ENCODE peak calls at places on chromosome 6, in four cellular contexts. V is lower leg skin; O is fibroblast of the aortic adventitia; M is stimulated activated CD4-positive, alpha-beta T cell treated with anti-CD3 and anti-CD28 coated beads, Interleukin-4, amount 100 ng/mL, for 48 hours. B is an unnamed sample.

GRCh38 chr6:105767541-105767940 is 318.6 kb upstream of the PRDM1 start:
- DNase-seq in V (no peak), O (no peak), M (no peak), B (no peak)

GRCh38 chr6:34791842-34792604 is at the start of gene BLTP3A:
- DNase-seq in V (peak), O (peak), M (peak), B (peak)

GRCh38 chr6:139587469-139587868 is 213.0 kb upstream of the CITED2 start:
- DNase-seq in V (no peak), O (peak), M (no peak), B (no peak)

GRCh38 chr6:106097368-106098231 is 11.5 kb downstream of the PRDM1 start:
- DNase-seq in V (no peak), O (peak), M (no peak), B (no peak)

GRCh38 chr6:73290435-73290834 is 27.4 kb upstream of the KHDC1 start:
- DNase-seq in V (no peak), O (no peak), M (no peak), B (no peak)

GRCh38 chr6:71211799-71212198 is 76.8 kb upstream of the OGFRL1 start:
- DNase-seq in V (no peak), O (no peak), M (no peak), B (no peak)

GRCh38 chr6:87697581-87698552 is 4.2 kb downstream of the AKIRIN2 start:
- DNase-seq in V (no peak), O (peak), M (no peak), B (peak)

GRCh38 chr6:170516783-170517616 is 36.1 kb downstream of the PSMB1 start:
- DNase-seq in V (no peak), O (peak), M (no peak), B (peak)

GRCh38 chr6:99344289-99344688 is 5.2 kb downstream of the FAXC start:
- DNase-seq in V (no peak), O (peak), M (no peak), B (no peak)

GRCh38 chr6:52176550-52176949 is 9.6 kb upstream of the IL17A start:
- DNase-seq in V (no peak), O (no peak), M (no peak), B (no peak)

GRCh38 chr6:30029587-30029986 is 31.5 kb upstream of the POLR1H start:
- DNase-seq in V (no peak), O (no peak), M (no peak), B (no peak)

GRCh38 chr6:148074735-148075134 is 267.9 kb upstream of the SASH1 start:
- DNase-seq in V (no peak), O (no peak), M (no peak), B (no peak)

GRCh38 chr6:51959744-51960383 is 127.5 kb downstream of the PKHD1 start:
- DNase-seq in V (peak), O (peak), M (peak), B (peak)

GRCh38 chr6:105105094-105105493 is 74.7 kb downstream of the POPDC3 start:
- DNase-seq in V (no peak), O (no peak), M (no peak), B (no peak)

GRCh38 chr6:12509060-12509459 is 207.5 kb upstream of the PHACTR1 start:
- DNase-seq in V (no peak), O (no peak), M (no peak), B (no peak)

GRCh38 chr6:107598091-107598490 is 108.2 kb downstream of the SOBP start:
- DNase-seq in V (no peak), O (no peak), M (no peak), B (no peak)

GRCh38 chr6:130967502-130968469 is 95.3 kb downstream of the EPB41L2 start:
- DNase-seq in V (no peak), O (peak), M (no peak), B (no peak)

GRCh38 chr6:131519670-131520436 is 53.2 kb upstream of the ARG1 start:
- DNase-seq in V (no peak), O (peak), M (no peak), B (peak)

GRCh38 chr6:33205172-33206026 is 944 bp downstream of the HSD17B8 start:
- DNase-seq in V (peak), O (no peak), M (no peak), B (peak)

GRCh38 chr6:140980265-140980887 is 1152.3 kb upstream of the GJE1 start:
- DNase-seq in V (no peak), O (peak), M (no peak), B (no peak)

GRCh38 chr6:167933847-167934246 is 63.6 kb upstream of the KIF25 start:
- DNase-seq in V (no peak), O (no peak), M (no peak), B (no peak)

GRCh38 chr6:37054171-37054570 is 48.7 kb downstream of the FGD2 start:
- DNase-seq in V (no peak), O (no peak), M (no peak), B (no peak)

GRCh38 chr6:29451471-29452193 is 5.2 kb downstream of the OR11A1 start:
- DNase-seq in V (no peak), O (no peak), M (no peak), B (no peak)

GRCh38 chr6:14134211-14134910 is 16.8 kb downstream of the CD83 start:
- DNase-seq in V (no peak), O (no peak), M (no peak), B (no peak)

GRCh38 chr6:45611502-45611901 is 233.8 kb upstream of the SUPT3H start:
- DNase-seq in V (no peak), O (no peak), M (no peak), B (no peak)

GRCh38 chr6:41426438-41426851 is 91.0 kb downstream of the NCR2 start:
- DNase-seq in V (no peak), O (no peak), M (no peak), B (peak)

GRCh38 chr6:170177383-170178265 is 113.3 kb downstream of the DLL1 start:
- DNase-seq in V (peak), O (no peak), M (no peak), B (no peak)

GRCh38 chr6:28105286-28105685 is 19.1 kb upstream of the ZSCAN16 start:
- DNase-seq in V (no peak), O (peak), M (no peak), B (peak)

GRCh38 chr6:41505084-41506049 is 40.8 kb upstream of the FOXP4 start:
- DNase-seq in V (peak), O (peak), M (no peak), B (peak)

GRCh38 chr6:167005350-167006159 is 6.4 kb downstream of the CEP43 start:
- DNase-seq in V (no peak), O (peak), M (no peak), B (no peak)

GRCh38 chr6:143594647-143595046 is 83.1 kb upstream of the PHACTR2 start:
- DNase-seq in V (no peak), O (peak), M (no peak), B (peak)

GRCh38 chr6:8102122-8102958 is at the start of gene EEF1E1:
- DNase-seq in V (peak), O (peak), M (peak), B (peak)